ENCODE peak calls at places on chromosomes 12 and 14, in eight cellular contexts. A, P, C, Q, R, D, E and X are unnamed samples.

GRCh38 chr14:95460647-95461478 is 55.6 kb downstream of the SYNE3 start:
- DNase-seq in E (peak; percentile 66), D (no peak), Q (peak; percentile 84), R (no peak), C (peak; percentile 90), A (no peak), P (no peak), X (no peak)

GRCh38 chr14:104044016-104044415 is 41.5 kb upstream of the ASPG start:
- DNase-seq in C (no peak), D (no peak), A (no peak), R (no peak), P (no peak), E (no peak), Q (no peak), X (no peak)

GRCh38 chr12:59936546-59936945 is 340.7 kb downstream of the SLC16A7 start:
- DNase-seq in Q (no peak), P (no peak), D (no peak), R (no peak), C (no peak), E (no peak), A (no peak), X (no peak)

GRCh38 chr12:103745962-103746361 is 95.1 kb downstream of the NT5DC3 start:
- DNase-seq in A (no peak), E (no peak), P (no peak), D (no peak), R (no peak), Q (no peak), C (no peak), X (no peak)

GRCh38 chr14:61839452-61839851 is 77.2 kb downstream of the SNAPC1 start:
- DNase-seq in C (no peak), Q (no peak), D (no peak), A (no peak), P (no peak), E (peak; percentile 93), R (no peak), X (no peak)

GRCh38 chr12:118103601-118104382 is at the start of gene VSIG10:
- DNase-seq in A (no peak), C (peak; percentile 75), R (peak; percentile 84), Q (peak; percentile 12), D (peak; percentile 91), E (peak; percentile 51), P (no peak), X (peak; percentile 47)

GRCh38 chr12:124665516-124665915 is 98.1 kb upstream of the NCOR2 start:
- DNase-seq in P (no peak), A (no peak), C (no peak), D (no peak), Q (no peak), E (no peak), R (no peak), X (no peak)

GRCh38 chr12:103468837-103469236 is 26.9 kb downstream of the C12orf42 start:
- DNase-seq in D (no peak), E (no peak), P (no peak), Q (no peak), C (no peak), R (no peak), A (no peak), X (no peak)

GRCh38 chr12:4705824-4706223 is 14.4 kb upstream of the GALNT8 start:
- DNase-seq in D (no peak), E (no peak), Q (no peak), C (no peak), A (no peak), P (no peak), R (no peak), X (no peak)

GRCh38 chr14:24681056-24681455 is 47.1 kb upstream of the GZMB start:
- DNase-seq in P (no peak), C (no peak), R (no peak), A (no peak), D (no peak), E (no peak), Q (no peak), X (no peak)

GRCh38 chr14:24680516-24680915 is 46.5 kb upstream of the GZMB start:
- DNase-seq in Q (no peak), P (no peak), A (no peak), E (no peak), D (no peak), R (no peak), C (no peak), X (no peak)

GRCh38 chr14:24678801-24679247 is 44.8 kb upstream of the GZMB start:
- DNase-seq in A (peak; percentile 75), P (peak; percentile 65), Q (peak; percentile 34), C (peak; percentile 77), D (peak; percentile 68), R (peak; percentile 61), E (peak; percentile 89), X (peak; percentile 76)

GRCh38 chr14:24677956-24678355 is 44.0 kb upstream of the GZMB start:
- DNase-seq in A (no peak), E (no peak), D (no peak), R (no peak), Q (no peak), P (no peak), C (peak; percentile 13), X (no peak)

DNA sequence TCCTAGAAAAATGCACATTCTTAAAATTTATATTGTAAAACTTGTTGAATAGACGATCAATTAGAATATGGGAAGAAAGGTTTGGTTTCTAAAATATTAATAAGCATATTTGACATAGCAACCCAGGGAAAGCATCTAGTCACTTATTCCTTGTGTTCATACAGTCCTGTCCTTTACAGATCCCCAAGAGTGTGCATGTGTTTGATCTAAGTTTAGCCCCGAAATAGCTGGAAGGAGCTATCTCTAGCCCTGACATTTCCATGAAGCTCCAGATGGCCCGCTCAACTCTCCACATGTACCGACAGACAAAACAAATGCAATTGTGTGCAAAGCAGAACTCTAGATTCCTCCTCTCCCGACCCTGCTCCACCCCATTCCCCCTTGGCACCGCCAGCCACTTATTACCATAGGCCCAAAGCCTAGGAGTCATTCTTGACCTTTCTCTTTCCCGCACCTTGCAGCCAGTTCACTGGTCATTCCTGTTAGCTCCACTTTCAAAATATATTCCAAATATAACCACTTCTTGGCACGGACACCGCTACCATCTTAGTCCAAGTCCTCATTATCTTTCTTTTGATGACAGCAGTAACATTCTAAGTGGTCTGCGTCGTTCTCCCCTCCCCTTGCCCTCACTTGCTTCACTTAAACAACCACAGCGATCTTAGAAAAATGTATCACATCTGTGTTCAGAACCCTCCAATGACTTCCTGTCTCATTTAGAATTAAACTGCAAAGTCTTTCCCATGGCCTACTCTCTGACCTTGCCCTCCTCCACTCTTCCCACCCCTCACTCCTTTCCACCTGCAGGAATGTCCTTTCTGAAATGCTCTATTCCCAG is 45.5 kb upstream of the GZMB start:
- DNase-seq in Q (no peak), E (no peak), R (no peak), C (no peak), D (no peak), A (no peak), P (peak; percentile 31), X (no peak)
- TF ChIP-seq CTCF in Q (no peak), E (no peak), R (no peak), C (peak; percentile 60), D (peak; percentile 10), A (no peak), P (peak; percentile 54), X (no peak)

GRCh38 chr14:91254456-91254855 is 10.0 kb upstream of the GPR68 start:
- DNase-seq in C (no peak), D (no peak), R (no peak), Q (no peak), E (no peak), P (no peak), A (no peak), X (no peak)

GRCh38 chr14:91253795-91254323 is 9.4 kb upstream of the GPR68 start:
- DNase-seq in Q (peak; percentile 42), E (no peak), P (no peak), C (no peak), A (no peak), R (no peak), D (no peak), X (no peak)

GRCh38 chr14:91250912-91251311 is 6.4 kb upstream of the GPR68 start:
- DNase-seq in E (no peak), P (no peak), D (no peak), A (no peak), R (peak; percentile 32), Q (peak; percentile 32), C (no peak), X (no peak)

GRCh38 chr14:91255026-91255695 is 10.7 kb upstream of the GPR68 start:
- DNase-seq in Q (peak; percentile 53), A (no peak), C (no peak), R (no peak), E (no peak), P (no peak), D (no peak), X (no peak)

DNA sequence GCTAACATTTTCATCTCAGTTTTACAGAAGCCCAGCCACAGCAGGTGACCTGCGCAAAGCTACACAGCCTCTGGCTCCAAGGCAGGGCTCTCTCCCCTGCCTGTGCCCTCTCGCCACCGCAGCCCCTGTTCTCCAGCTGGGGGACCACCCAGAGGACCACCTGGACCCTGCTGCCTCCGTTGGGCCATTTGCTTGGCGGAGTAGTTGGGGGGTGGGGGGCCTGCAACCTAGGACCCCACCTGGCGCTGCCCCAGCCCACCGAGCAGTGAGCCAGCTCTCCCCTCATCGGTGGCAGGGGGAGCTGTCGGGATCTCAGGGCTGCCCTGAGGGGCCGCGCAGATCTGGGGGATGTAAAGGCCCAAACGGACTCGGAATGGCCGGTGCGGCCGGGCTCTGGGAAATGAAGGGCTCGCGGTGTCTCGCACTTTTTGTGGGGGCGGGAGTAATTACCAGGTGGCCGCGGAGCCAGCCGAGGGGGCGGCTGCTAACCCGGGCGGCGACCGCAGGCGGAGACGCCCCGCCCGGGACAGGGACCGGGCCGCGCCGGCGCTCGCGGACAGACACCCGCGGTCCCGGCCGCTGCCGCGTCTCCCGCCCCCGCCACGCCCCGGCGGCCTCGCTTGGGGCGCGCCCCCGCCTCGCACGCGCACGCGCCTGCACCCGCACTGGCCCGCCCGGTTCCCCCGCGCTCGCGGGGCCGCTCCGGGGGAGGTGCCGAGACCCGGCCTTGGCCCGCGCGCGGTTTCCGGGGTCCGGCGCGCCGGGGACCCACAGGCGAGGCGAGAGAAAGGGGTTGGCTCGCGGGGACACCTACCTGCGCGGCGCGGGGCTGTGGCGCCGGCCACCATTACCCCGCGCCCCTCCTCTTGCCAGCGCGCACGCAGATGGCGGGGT is 8.6 kb upstream of the GPR68 start:
- DNase-seq in Q (peak; percentile 71), D (peak; percentile 80), P (peak; percentile 60), R (peak; percentile 63), E (no peak), A (no peak), C (peak; percentile 31), X (peak; percentile 38)
- TF ChIP-seq CTCF in Q (no peak), D (peak; percentile 12), P (peak; percentile 16), R (no peak), E (no peak), A (no peak), C (no peak), X (peak; percentile 42)

DNA sequence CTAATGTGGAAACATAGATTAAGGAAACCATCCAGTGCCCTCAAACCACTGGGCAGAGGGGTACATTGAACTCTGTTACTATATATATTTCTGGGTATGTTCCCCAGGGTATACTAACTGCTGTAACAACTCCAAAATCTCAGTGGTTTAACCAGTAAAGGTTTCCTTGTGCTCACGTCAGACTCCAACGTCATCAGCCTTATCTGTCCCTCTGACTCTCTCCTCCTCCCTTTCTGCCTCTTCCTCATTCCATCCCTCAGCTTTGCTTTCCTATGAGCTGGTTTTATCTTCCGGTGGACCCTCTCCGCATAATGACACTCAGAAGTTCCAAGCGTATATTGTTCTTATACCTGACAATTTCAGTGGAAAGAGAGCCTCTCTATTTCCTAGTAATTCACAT is 21.2 kb upstream of the SMCO2 start:
- DNase-seq in C (no peak), A (no peak), D (no peak), Q (no peak), E (no peak), P (no peak), R (no peak), X (no peak)
- TF ChIP-seq CTCF in C (no peak), A (no peak), D (no peak), Q (no peak), E (no peak), P (no peak), R (no peak), X (no peak)

GRCh38 chr14:51738754-51739153 is 87.0 kb downstream of the FRMD6 start:
- DNase-seq in P (no peak), A (peak; percentile 59), Q (no peak), C (no peak), E (no peak), D (no peak), R (no peak), X (no peak)
- TF ChIP-seq CTCF in P (no peak), A (peak; percentile 24), Q (no peak), C (no peak), E (no peak), D (no peak), R (no peak), X (no peak)